ENCODE peak calls at places on chromosomes 6 and 20, in four cellular contexts. B, G, Y and H are unnamed samples.

GRCh38 chr6:170357812-170358211 is 51.3 kb downstream of the FAM120B start:
- ATAC-seq in Y (peak; percentile 17), B (peak; percentile 18), G (no peak), H (no peak)

GRCh38 chr20:22583773-22584629 is at the start of gene FOXA2:
- ATAC-seq in B (peak; percentile 75), G (peak; percentile 63), Y (peak; percentile 12), H (no peak)

GRCh38 chr6:49549691-49550412 is 616 bp upstream of the C6orf141 start:
- ATAC-seq in B (no peak), Y (no peak), G (peak; percentile 2), H (no peak)

GRCh38 chr6:43497694-43498093 is 12.5 kb downstream of the LRRC73 start:
- ATAC-seq in B (no peak), Y (no peak), G (no peak), H (no peak)

GRCh38 chr20:48723308-48724264 is 104.2 kb downstream of the PREX1 start:
- ATAC-seq in B (peak; percentile 49), Y (peak; percentile 34), G (no peak), H (peak; percentile 29)

GRCh38 chr6:6610031-6610591 is 21.6 kb downstream of the LY86 start:
- ATAC-seq in B (peak; percentile 76), Y (no peak), G (no peak), H (no peak)

GRCh38 chr6:2921520-2922115 is 18.5 kb upstream of the SERPINB9 start:
- ATAC-seq in B (no peak), G (no peak), Y (no peak), H (no peak)

GRCh38 chr6:161273356-161273751 is 507 bp downstream of the AGPAT4 start:
- ATAC-seq in B (peak; percentile 12), Y (peak; percentile 23), G (no peak), H (peak; percentile 12)

GRCh38 chr20:32752021-32752457 is 8.8 kb upstream of the COMMD7 start:
- ATAC-seq in B (no peak), G (no peak), Y (no peak), H (no peak)

GRCh38 chr20:23118766-23119165 is 32.6 kb upstream of the CD93 start:
- ATAC-seq in Y (no peak), G (no peak), B (no peak), H (no peak)

GRCh38 chr6:143295904-143296303 is 154.6 kb downstream of the ADAT2 start:
- ATAC-seq in B (no peak), G (no peak), Y (no peak), H (no peak)

GRCh38 chr6:31400467-31401289 is 2.7 kb upstream of the MICA start:
- ATAC-seq in Y (peak; percentile 60), B (peak; percentile 68), G (peak; percentile 4), H (peak; percentile 45)

GRCh38 chr20:46011631-46012482 is 3.1 kb downstream of the MMP9 start:
- ATAC-seq in B (peak; percentile 57), Y (peak; percentile 33), G (no peak), H (no peak)

GRCh38 chr20:48620486-48621255 is 207.1 kb downstream of the PREX1 start:
- ATAC-seq in Y (peak; percentile 94), B (peak; percentile 95), G (peak; percentile 87), H (peak; percentile 90)

GRCh38 chr6:111210074-111210729 is 122.9 kb downstream of the SLC16A10 start:
- ATAC-seq in B (peak; percentile 81), Y (peak; percentile 61), G (peak; percentile 78), H (peak; percentile 53)

GRCh38 chr20:44309763-44310663 is 989 bp downstream of the FITM2 start:
- ATAC-seq in B (peak; percentile 42), G (peak; percentile 10), Y (peak; percentile 63), H (peak; percentile 10)

GRCh38 chr20:62105592-62105991 is 16.7 kb upstream of the LSM14B start:
- ATAC-seq in G (no peak), Y (no peak), B (no peak), H (no peak)
- H3K9me3 ChIP-seq in G (peaks cover 87% of the 10 kb centered on the region), Y (peaks cover 45% of the 10 kb centered on the region), B (peaks cover 40% of the 10 kb centered on the region), H (peaks cover 70% of the 10 kb centered on the region)

GRCh38 chr6:4486543-4487319 is 289.5 kb upstream of the CDYL start:
- ATAC-seq in Y (no peak), G (no peak), B (no peak), H (no peak)
- H3K9me3 ChIP-seq in Y (peaks cover 16% of the 10 kb centered on the region), G (peaks cover 30% of the 10 kb centered on the region), B (peaks cover 13% of the 10 kb centered on the region), H (no peaks in the 10 kb centered on the region)

GRCh38 chr6:147297663-147298313 is 93.6 kb downstream of the STXBP5 start:
- ATAC-seq in Y (no peak), B (no peak), G (no peak), H (no peak)

GRCh38 chr6:147301070-147301469 is 96.9 kb downstream of the STXBP5 start:
- ATAC-seq in Y (no peak), G (no peak), B (no peak), H (no peak)

GRCh38 chr6:147298461-147298860 is 94.2 kb downstream of the STXBP5 start:
- ATAC-seq in Y (no peak), B (no peak), G (no peak), H (no peak)

GRCh38 chr6:147297124-147297523 is 92.9 kb downstream of the STXBP5 start:
- ATAC-seq in G (no peak), B (no peak), Y (no peak), H (no peak)

GRCh38 chr6:147299035-147299434 is 94.8 kb downstream of the STXBP5 start:
- ATAC-seq in G (no peak), Y (no peak), B (no peak), H (no peak)
- H3K9me3 ChIP-seq in G (peaks cover 31% of the 10 kb centered on the region), Y (no peaks in the 10 kb centered on the region), B (peaks cover 17% of the 10 kb centered on the region), H (peaks cover 8% of the 10 kb centered on the region)

DNA sequence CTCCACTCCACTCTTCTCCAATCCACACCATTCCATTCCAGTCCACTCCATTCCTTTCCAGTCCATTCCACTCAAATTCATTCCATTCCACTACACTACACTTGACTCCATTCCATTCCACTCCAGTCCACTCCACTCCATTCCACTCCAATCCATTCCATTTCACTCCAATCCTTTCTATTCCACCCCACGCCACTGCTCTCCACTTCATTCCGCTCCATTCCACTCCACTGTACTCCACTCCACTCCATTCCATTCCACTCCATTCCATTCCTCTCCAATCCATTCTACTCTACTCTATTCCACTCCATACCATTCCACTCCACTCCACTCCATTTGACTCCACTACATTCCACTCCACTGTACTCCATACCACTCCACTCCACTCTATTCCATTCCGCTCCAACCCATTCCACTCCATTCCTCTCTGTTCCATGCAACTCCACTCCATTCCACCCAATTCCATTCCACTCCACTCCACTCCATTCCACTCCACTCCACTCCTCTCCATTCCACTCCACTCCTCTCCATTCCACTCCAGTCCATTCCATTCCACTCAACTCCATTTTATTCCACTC is 23.4 kb upstream of the DEFB125 start:
- ATAC-seq in Y (no peak), G (no peak), B (no peak), H (no peak)
- H3K9me3 ChIP-seq in Y (no peaks in the 10 kb centered on the region), G (peaks cover 26% of the 10 kb centered on the region), B (peaks cover 16% of the 10 kb centered on the region), H (no peaks in the 10 kb centered on the region)

DNA sequence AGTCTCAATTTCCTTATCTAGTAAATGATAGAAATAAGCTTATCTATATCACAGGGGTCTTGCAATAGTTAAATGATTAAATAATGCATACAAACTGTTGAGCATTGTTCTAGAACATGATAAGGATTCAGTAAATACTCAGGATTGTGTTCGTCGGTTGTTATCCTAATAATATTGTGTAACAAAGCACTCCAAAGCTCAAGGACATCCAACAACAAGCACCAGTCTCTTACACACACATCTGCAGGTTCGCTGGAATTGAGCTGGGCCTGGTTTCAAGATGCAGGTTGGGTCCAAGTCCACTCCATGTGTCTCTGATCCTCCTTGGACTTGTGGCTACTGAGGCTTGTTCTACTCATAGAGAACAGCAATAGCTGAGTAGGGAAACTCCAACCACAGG is 74.1 kb upstream of the MC3R start:
- ATAC-seq in Y (no peak), G (no peak), B (no peak), H (no peak)
- H3K9me3 ChIP-seq in Y (no peaks in the 10 kb centered on the region), G (no peaks in the 10 kb centered on the region), B (no peaks in the 10 kb centered on the region), H (no peaks in the 10 kb centered on the region)

DNA sequence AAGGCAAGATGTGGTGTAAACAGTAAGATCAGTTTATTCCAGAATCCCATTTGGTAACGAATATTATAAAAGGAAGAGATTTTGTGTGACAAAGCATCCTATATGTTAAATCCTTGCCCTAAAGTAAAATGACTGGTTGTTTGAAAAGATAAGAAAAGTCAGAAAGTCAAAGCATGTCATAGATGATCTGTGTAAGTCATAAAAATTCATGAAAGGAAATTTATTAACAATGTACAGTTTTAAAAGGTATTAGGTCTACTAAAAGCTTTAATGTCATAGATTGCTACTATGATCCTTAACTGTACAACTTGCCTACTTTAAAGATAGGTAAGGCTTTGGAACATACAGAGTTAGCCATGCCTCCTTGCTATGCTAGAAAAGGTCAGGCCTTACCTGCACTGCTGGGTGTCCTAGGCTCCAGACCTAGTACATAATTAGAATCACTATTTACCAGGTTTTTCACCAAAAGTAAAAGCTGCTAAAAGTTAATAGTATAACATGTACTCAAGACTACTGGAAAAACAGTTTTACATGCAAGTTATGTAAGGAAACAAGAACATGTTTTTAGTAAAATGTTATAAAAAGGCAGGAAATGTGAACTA is 1090.1 kb upstream of the ADGRB3 start:
- ATAC-seq in Y (no peak), G (no peak), B (no peak), H (no peak)
- H3K9me3 ChIP-seq in Y (no peaks in the 10 kb centered on the region), G (no peaks in the 10 kb centered on the region), B (peaks cover 48% of the 10 kb centered on the region), H (no peaks in the 10 kb centered on the region)

GRCh38 chr20:29300579-29301551 is 1956.6 kb upstream of the DEFB115 start:
- ATAC-seq in Y (no peak), G (no peak), B (no peak), H (no peak)
- H3K9me3 ChIP-seq in Y (peaks cover 16% of the 10 kb centered on the region), G (peaks cover 4% of the 10 kb centered on the region), B (peaks cover 77% of the 10 kb centered on the region), H (no peaks in the 10 kb centered on the region)

GRCh38 chr20:60484316-60484715 is 526.1 kb downstream of the CDH26 start:
- ATAC-seq in Y (no peak), B (no peak), G (no peak), H (peak; percentile 35)

GRCh38 chr20:60491261-60491660 is 533.0 kb downstream of the CDH26 start:
- ATAC-seq in Y (no peak), G (no peak), B (no peak), H (peak; percentile 43)

GRCh38 chr20:60486345-60486744 is 528.1 kb downstream of the CDH26 start:
- ATAC-seq in Y (no peak), B (no peak), G (no peak), H (no peak)

GRCh38 chr20:60485012-60485760 is 527.0 kb downstream of the CDH26 start:
- ATAC-seq in Y (no peak), B (no peak), G (no peak), H (no peak)

GRCh38 chr20:60490184-60490583 is 532.0 kb downstream of the CDH26 start:
- ATAC-seq in Y (no peak), B (no peak), G (no peak), H (no peak)
- H3K9me3 ChIP-seq in Y (no peaks in the 10 kb centered on the region), B (no peaks in the 10 kb centered on the region), G (no peaks in the 10 kb centered on the region), H (no peaks in the 10 kb centered on the region)

DNA sequence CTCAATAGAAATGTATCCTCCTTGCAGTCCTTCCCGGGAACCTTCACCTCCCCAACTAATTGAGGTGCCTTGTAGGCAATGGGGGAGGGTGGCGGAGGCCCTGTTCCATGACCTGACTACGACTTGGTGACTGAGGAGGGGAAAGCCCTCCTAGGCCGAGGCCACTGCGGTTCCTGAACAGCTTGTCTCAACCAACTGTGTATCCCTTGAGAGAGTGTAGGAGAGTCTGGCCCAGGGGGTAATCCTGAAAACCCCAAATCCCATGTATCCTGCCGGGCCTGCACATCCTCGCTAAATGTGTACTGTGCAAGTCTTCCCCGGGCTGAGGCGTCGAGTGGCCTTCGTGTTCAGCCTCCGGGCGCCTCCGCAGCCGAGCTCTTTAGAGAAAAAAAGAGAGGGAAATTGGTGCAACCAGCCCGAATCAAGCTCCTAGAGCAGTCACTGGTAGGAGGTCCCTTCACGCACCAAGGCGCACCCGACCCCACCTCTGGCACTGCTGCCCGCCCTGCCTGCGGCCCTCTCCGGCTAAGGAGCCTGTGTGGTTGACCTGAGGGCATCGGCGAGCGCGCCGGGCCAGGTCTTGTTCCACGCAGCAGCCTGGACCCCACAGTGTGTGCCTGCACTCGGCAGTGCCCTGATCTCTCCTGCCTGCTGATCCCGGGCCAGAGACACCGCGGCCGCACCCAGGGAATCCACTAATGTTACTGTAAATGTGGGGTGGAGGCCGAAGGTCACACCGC is 7.3 kb downstream of the SIM1 start:
- ATAC-seq in B (no peak), G (no peak), Y (no peak), H (no peak)
- H3K9me3 ChIP-seq in B (no peaks in the 10 kb centered on the region), G (no peaks in the 10 kb centered on the region), Y (no peaks in the 10 kb centered on the region), H (no peaks in the 10 kb centered on the region)